ENCODE peak calls at places on chromosomes 7 and 10, in seven cellular contexts. E, W, B, L, J, Q and D are unnamed samples. For H3K4me1 and H3K9me3, the result is how much of the 10 kb centered on the place peaks cover.

GRCh38 chr10:86520871-86521619 is 547 bp downstream of the WAPL start:
- DNase-seq in E (peak), W (peak), B (peak), L (peak), J (peak), Q (peak), D (peak)

GRCh38 chr10:86313621-86314041 is 53.0 kb downstream of the GRID1 start:
- DNase-seq in E (no peak), W (no peak), B (no peak), L (no peak), J (no peak), Q (no peak), D (no peak)

GRCh38 chr7:106767498-106768323 is 97.4 kb upstream of the PIK3CG start:
- DNase-seq in E (peak), W (no peak), B (peak), L (peak), J (no peak), Q (peak), D (peak)

GRCh38 chr10:121080324-121080807 is 229.2 kb downstream of the WDR11 start:
- DNase-seq in E (no peak), W (no peak), B (no peak), L (no peak), J (no peak), Q (no peak), D (no peak)

GRCh38 chr10:86064219-86064618 is 302.4 kb downstream of the GRID1 start:
- DNase-seq in E (no peak), W (no peak), B (no peak), L (no peak), J (no peak), Q (no peak), D (no peak)

GRCh38 chr10:24691113-24691512 is 32.6 kb downstream of the ARHGAP21 start:
- DNase-seq in E (peak), W (no peak), B (no peak), L (no peak), J (peak), Q (no peak), D (no peak)

GRCh38 chr7:92987095-92987494 is 130.7 kb downstream of the SAMD9 start:
- DNase-seq in E (peak), W (no peak), B (no peak), L (no peak), J (no peak), Q (no peak), D (no peak)

GRCh38 chr7:31962246-31962645 is 108.0 kb downstream of the PDE1C start:
- DNase-seq in E (no peak), W (no peak), B (no peak), L (no peak), J (no peak), Q (no peak), D (no peak)

GRCh38 chr10:50281967-50282522 is 30.7 kb upstream of the ASAH2 start:
- DNase-seq in E (no peak), W (no peak), B (no peak), L (no peak), J (no peak), Q (no peak), D (no peak)

GRCh38 chr10:12507165-12507870 is 158.0 kb downstream of the CAMK1D start:
- DNase-seq in E (no peak), W (no peak), B (no peak), L (no peak), J (no peak), Q (no peak), D (no peak)

GRCh38 chr10:23448802-23449570 is 10.1 kb downstream of the OTUD1 start:
- DNase-seq in E (peak), W (no peak), B (no peak), L (peak), J (no peak), Q (peak), D (peak)

GRCh38 chr7:98236366-98237185 is 15.5 kb downstream of the TECPR1 start:
- DNase-seq in E (no peak), W (no peak), B (no peak), L (no peak), J (no peak), Q (no peak), D (no peak)

GRCh38 chr10:71848325-71849277 is 2.5 kb downstream of the PSAP start:
- DNase-seq in E (peak), W (no peak), B (peak), L (no peak), J (no peak), Q (no peak), D (no peak)

GRCh38 chr10:85646312-85646711 is 720.3 kb downstream of the GRID1 start:
- DNase-seq in E (no peak), W (no peak), B (no peak), L (no peak), J (no peak), Q (no peak), D (no peak)

GRCh38 chr7:100053201-100053600 is 3.6 kb downstream of the ZSCAN21 start:
- DNase-seq in E (peak), W (peak), B (peak), L (peak), J (no peak), Q (peak), D (peak)

GRCh38 chr7:3107889-3108570 is 64.4 kb upstream of the CARD11 start:
- DNase-seq in E (no peak), W (no peak), B (no peak), L (no peak), J (no peak), Q (no peak), D (no peak)

GRCh38 chr10:114714281-114714741 is 56.2 kb upstream of the ABLIM1 start:
- DNase-seq in E (peak), W (no peak), B (no peak), L (no peak), J (no peak), Q (no peak), D (no peak)

GRCh38 chr10:104350146-104350635 is 3.4 kb upstream of the CFAP58 start:
- DNase-seq in E (peak), W (no peak), B (peak), L (peak), J (no peak), Q (peak), D (peak)

GRCh38 chr10:80289451-80290287 is at the start of gene MAT1A:
- DNase-seq in E (peak), W (peak), B (no peak), L (no peak), J (no peak), Q (no peak), D (no peak)

GRCh38 chr10:117805191-117805590 is 241.6 kb downstream of the RAB11FIP2 start:
- DNase-seq in E (no peak), W (no peak), B (no peak), L (no peak), J (no peak), Q (no peak), D (no peak)

GRCh38 chr10:45602836-45603235 is 69.7 kb downstream of the ZFAND4 start:
- DNase-seq in E (no peak), W (no peak), B (no peak), L (no peak), J (no peak), Q (no peak), D (no peak)

GRCh38 chr10:32104622-32105509 is 48.6 kb upstream of the KIF5B start:
- DNase-seq in E (peak), W (no peak), B (no peak), L (no peak), J (no peak), Q (no peak), D (no peak)

GRCh38 chr7:139775829-139776266 is 1.9 kb downstream of the HIPK2 start:
- DNase-seq in E (peak), W (peak), B (peak), L (peak), J (peak), Q (peak), D (peak)

GRCh38 chr7:37282927-37283326 is 165.7 kb downstream of the ELMO1 start:
- DNase-seq in E (no peak), W (no peak), B (no peak), L (no peak), J (no peak), Q (no peak), D (no peak)

GRCh38 chr7:37284285-37284684 is 164.4 kb downstream of the ELMO1 start:
- DNase-seq in E (no peak), W (no peak), B (no peak), L (no peak), J (no peak), Q (no peak), D (no peak)

GRCh38 chr7:37283701-37284100 is 165.0 kb downstream of the ELMO1 start:
- DNase-seq in E (no peak), W (no peak), B (no peak), L (no peak), J (no peak), Q (no peak), D (no peak)

GRCh38 chr7:37282093-37282444 is 166.6 kb downstream of the ELMO1 start:
- DNase-seq in E (no peak), W (no peak), B (no peak), L (no peak), J (no peak), Q (no peak), D (no peak)

DNA sequence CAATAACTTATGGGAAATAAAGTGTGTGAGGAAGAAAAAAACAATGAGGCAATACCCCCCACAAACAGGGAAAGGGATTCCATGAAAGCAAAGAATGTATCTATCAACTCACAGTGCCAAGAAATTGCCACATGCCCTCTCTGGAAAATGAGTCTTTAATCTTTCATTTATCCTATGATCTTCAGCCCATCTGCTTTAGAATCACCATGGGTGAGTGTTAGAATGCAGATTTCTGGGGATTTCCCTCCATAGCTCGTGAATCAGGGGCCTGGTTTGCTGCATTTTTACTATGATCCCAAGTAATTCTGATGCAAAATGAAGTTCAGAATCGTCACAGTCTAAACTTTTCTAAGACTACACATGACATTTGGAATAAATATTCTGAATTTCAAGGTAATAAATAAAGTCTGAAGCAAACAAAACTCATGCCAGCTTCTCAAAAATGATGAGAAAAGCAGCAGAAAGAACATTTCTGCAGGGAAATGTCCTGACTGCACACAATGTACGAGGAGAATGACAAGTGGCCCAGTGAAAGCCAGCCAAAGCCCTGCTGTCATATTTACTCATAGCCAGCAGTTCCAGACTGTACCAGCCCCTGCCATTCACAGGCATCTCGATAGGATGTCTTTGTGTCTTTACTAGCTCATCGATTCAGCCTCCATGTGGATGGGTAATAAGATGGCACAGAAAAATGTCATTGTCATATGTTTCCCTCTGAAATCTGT is 167.1 kb downstream of the ELMO1 start:
- DNase-seq in E (no peak), W (no peak), B (no peak), L (no peak), J (no peak), Q (no peak), D (no peak)
- H3K4me1 ChIP-seq in E (under half), W (under half), B (under half), L (under half), J (under half), Q (under half), D (under half)

GRCh38 chr7:153392726-153393125 is 633.2 kb downstream of the ACTR3B start:
- DNase-seq in E (no peak), W (no peak), B (no peak), L (no peak), J (no peak), Q (no peak), D (no peak)
- H3K9me3 ChIP-seq in E (under half), W (under half), B (under half), L (under half), J (under half), Q (under half), D (under half)

DNA sequence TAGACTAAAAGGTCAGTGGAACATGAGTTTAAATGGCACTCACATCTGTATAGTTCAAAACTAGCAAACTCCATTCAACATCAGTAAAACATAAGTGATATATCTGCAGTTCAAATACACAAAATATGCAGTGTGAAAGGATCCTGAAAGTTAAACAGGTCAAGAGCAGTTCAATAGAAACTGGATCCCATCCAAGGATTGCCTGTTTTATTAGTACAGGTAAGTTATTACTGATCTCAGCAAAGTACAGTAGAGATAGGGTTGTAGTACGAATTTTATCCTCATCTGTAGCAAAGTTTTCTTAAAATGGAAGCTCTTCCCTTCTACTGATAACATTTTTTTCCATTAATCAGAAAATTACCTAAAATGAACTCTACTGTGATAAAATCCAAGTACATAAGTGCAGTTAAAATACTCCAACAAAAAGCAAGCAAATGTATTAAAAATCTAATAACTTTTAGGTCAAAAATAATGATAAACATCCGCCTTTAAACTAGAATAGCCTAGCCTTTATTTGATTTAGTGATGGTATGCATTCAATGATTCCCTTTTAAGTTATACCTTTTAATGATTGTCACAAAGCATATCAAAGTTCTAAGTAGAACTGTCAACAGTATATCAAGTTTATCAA is 2.2 kb downstream of the ZNF800 start:
- DNase-seq in E (no peak), W (no peak), B (no peak), L (no peak), J (no peak), Q (no peak), D (no peak)
- H3K4me1 ChIP-seq in E (under half), W (under half), B (half or more), L (under half), J (under half), Q (under half), D (half or more)

DNA sequence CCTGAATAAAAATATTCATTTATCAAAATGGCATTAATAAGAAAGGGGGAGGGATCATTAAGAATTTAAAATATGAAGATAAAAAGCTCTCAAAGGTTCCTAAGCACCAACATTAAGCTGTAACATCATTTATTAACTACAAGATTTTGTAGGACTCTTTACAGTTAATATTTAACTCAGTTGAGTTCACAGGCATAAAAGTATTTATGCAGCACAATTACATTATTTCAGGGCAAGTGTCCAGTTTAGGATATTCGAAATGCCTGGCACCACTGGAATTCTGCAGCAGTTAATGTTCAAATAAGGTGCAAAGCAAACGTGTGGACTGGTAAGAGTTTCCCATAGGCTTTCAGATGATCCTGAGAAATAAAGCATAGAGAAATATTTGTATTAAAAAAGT is 30.5 kb downstream of the NPS start:
- DNase-seq in E (no peak), W (no peak), B (no peak), L (no peak), J (no peak), Q (no peak), D (no peak)
- H3K9me3 ChIP-seq in E (under half), W (under half), B (under half), L (under half), J (under half), Q (under half), D (under half)

GRCh38 chr10:89937494-89937893 is 236.1 kb downstream of the KIF20B start:
- DNase-seq in E (no peak), W (no peak), B (no peak), L (no peak), J (no peak), Q (no peak), D (no peak)
- H3K4me1 ChIP-seq in E (under half), W (under half), B (under half), L (under half), J (under half), Q (under half), D (under half)

GRCh38 chr10:123389520-123389919 is 235.3 kb downstream of the BUB3 start:
- DNase-seq in E (no peak), W (no peak), B (no peak), L (no peak), J (no peak), Q (no peak), D (no peak)
- H3K9me3 ChIP-seq in E (under half), W (under half), B (under half), L (under half), J (under half), Q (under half), D (under half)

DNA sequence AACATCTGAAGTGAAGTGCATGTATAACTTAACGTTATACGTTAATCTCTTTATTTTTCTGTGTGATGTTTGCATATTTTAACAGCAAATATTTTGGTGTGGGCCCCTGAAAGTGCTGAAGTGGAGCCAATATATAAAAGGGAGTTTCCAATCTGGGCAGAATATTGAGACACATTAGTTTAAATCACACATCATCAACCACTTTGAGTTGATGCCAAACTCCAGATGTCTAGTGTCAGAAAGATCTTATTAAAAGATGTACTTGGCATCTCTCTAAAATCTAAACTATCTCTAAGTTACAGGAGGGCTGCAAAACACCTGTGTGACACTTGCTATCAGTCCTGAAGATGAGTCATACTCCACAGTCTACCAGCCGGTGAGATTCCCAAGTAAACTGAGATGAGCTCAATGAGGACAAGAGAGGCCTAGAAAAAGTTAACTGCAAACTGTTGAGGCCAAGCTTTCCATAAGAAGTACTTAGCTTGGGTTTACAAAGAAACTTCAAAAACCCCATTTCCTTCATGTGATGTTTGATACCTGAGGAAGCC is 11.4 kb downstream of the JAZF1 start:
- DNase-seq in E (peak), W (no peak), B (no peak), L (no peak), J (no peak), Q (no peak), D (no peak)
- H3K4me1 ChIP-seq in E (under half), W (under half), B (under half), L (under half), J (under half), Q (half or more), D (under half)

GRCh38 chr10:37680716-37681616 is 176.4 kb downstream of the ZNF248 start:
- DNase-seq in E (no peak), W (no peak), B (no peak), L (no peak), J (no peak), Q (no peak), D (peak)

GRCh38 chr10:37671802-37672201 is 185.6 kb downstream of the ZNF248 start:
- DNase-seq in E (no peak), W (no peak), B (no peak), L (no peak), J (no peak), Q (no peak), D (no peak)

GRCh38 chr10:37680243-37680683 is 177.1 kb downstream of the ZNF248 start:
- DNase-seq in E (no peak), W (no peak), B (no peak), L (no peak), J (no peak), Q (no peak), D (peak)

GRCh38 chr10:37679465-37679864 is 177.9 kb downstream of the ZNF248 start:
- DNase-seq in E (no peak), W (no peak), B (no peak), L (no peak), J (no peak), Q (no peak), D (no peak)

GRCh38 chr10:37675449-37675848 is 182.0 kb downstream of the ZNF248 start:
- DNase-seq in E (no peak), W (no peak), B (no peak), L (no peak), J (no peak), Q (no peak), D (no peak)
- H3K9me3 ChIP-seq in E (under half), W (under half), B (under half), L (under half), J (under half), Q (under half), D (under half)

GRCh38 chr7:105006367-105007139 is 7.5 kb upstream of the KMT2E start:
- DNase-seq in E (no peak), W (no peak), B (no peak), L (no peak), J (no peak), Q (no peak), D (no peak)
- H3K4me1 ChIP-seq in E (half or more), W (under half), B (half or more), L (under half), J (under half), Q (half or more), D (half or more)

GRCh38 chr10:52469970-52470705 is 156.1 kb downstream of the DKK1 start:
- DNase-seq in E (no peak), W (no peak), B (no peak), L (no peak), J (no peak), Q (no peak), D (no peak)

GRCh38 chr10:52474265-52474664 is 160.2 kb downstream of the DKK1 start:
- DNase-seq in E (no peak), W (no peak), B (no peak), L (no peak), J (no peak), Q (peak), D (no peak)

GRCh38 chr10:52477305-52477704 is 163.2 kb downstream of the DKK1 start:
- DNase-seq in E (no peak), W (no peak), B (no peak), L (peak), J (no peak), Q (peak), D (no peak)

GRCh38 chr10:52472406-52473146 is 158.5 kb downstream of the DKK1 start:
- DNase-seq in E (no peak), W (no peak), B (no peak), L (no peak), J (no peak), Q (no peak), D (no peak)
- H3K9me3 ChIP-seq in E (under half), W (under half), B (under half), L (under half), J (under half), Q (under half), D (under half)